ENCODE peak calls at places on chromosomes 11 and 22, in seven cellular contexts. B is HL-60; L is activated naive CD8-positive, alpha-beta T cell treated with anti-CD3 and anti-CD28 coated beads, Interleukin-2, amount 50 U/mL, for 24 hours; J is Ammon's horn; F is A549; D is T-helper 1 cell; A is IMR-90. G is an unnamed sample.

GRCh38 chr22:33000342-33001280 is 57.6 kb downstream of the SYN3 start:
- DNase-seq in B (peak), L (peak), D (peak), A (peak), F (peak), J (peak), G (peak)

GRCh38 chr22:31247726-31248125 is 35.6 kb downstream of the LIMK2 start:
- DNase-seq in J (no peak), F (no peak), L (no peak), B (peak), D (no peak), A (no peak), G (no peak)

GRCh38 chr11:125128450-125128849 is 17.0 kb upstream of the TMEM218 start:
- DNase-seq in F (no peak), L (no peak), B (no peak), D (no peak), A (peak), J (no peak), G (no peak)

GRCh38 chr11:33936745-33937612 is 45.1 kb upstream of the LMO2 start:
- DNase-seq in D (no peak), F (no peak), L (no peak), B (peak), A (peak), J (no peak), G (peak)

GRCh38 chr11:127042445-127042844 is 41.9 kb upstream of the KIRREL3 start:
- DNase-seq in D (no peak), B (no peak), L (no peak), J (no peak), F (no peak), A (peak), G (no peak)

GRCh38 chr11:114821626-114822025 is 143.3 kb downstream of the NXPE2 start:
- DNase-seq in A (peak), D (no peak), F (no peak), L (no peak), J (no peak), B (no peak), G (no peak)

GRCh38 chr22:40024201-40025061 is 29.7 kb downstream of the FAM83F start:
- DNase-seq in B (peak), A (peak), L (peak), D (peak), F (peak), J (peak), G (peak)

GRCh38 chr11:57474017-57474750 is 13.9 kb downstream of the RTN4RL2 start:
- DNase-seq in L (peak), J (no peak), D (no peak), A (peak), F (no peak), B (peak), G (peak)

GRCh38 chr11:104795511-104796213 is 102.6 kb downstream of the CASP12 start:
- DNase-seq in L (no peak), D (no peak), A (no peak), F (no peak), B (no peak), J (no peak), G (no peak)

GRCh38 chr11:44814881-44815592 is 88.3 kb downstream of the TSPAN18 start:
- DNase-seq in A (peak), J (no peak), D (no peak), L (no peak), F (no peak), B (peak), G (no peak)

GRCh38 chr22:38490915-38491314 is 15.2 kb downstream of the DDX17 start:
- DNase-seq in A (peak), L (no peak), J (peak), F (no peak), D (no peak), B (no peak), G (peak)

GRCh38 chr11:955154-956049 is 29.7 kb downstream of the AP2A2 start:
- DNase-seq in L (no peak), J (no peak), B (no peak), A (no peak), D (no peak), F (no peak), G (no peak)

GRCh38 chr11:88521354-88522310 is 184.1 kb upstream of the CTSC start:
- DNase-seq in J (no peak), F (no peak), B (no peak), A (peak), L (no peak), D (no peak), G (no peak)

GRCh38 chr22:44181033-44181911 is 547 bp downstream of the PARVG start:
- DNase-seq in A (no peak), F (no peak), J (peak), D (peak), B (peak), L (peak), G (no peak)

GRCh38 chr11:108927791-108928545 is 263.1 kb downstream of the DDX10 start:
- DNase-seq in F (no peak), A (peak), D (no peak), L (no peak), J (no peak), B (no peak), G (no peak)

GRCh38 chr11:45889966-45890365 is 4.5 kb downstream of the MAPK8IP1 start:
- DNase-seq in B (no peak), F (no peak), D (no peak), L (no peak), J (no peak), A (no peak), G (no peak)

GRCh38 chr11:8098879-8099278 is 17.9 kb downstream of the TUB start:
- DNase-seq in L (no peak), J (peak), B (no peak), D (no peak), F (no peak), A (peak), G (no peak)

GRCh38 chr22:47034905-47035419 is 272.5 kb downstream of the TBC1D22A start:
- DNase-seq in L (no peak), A (no peak), D (no peak), F (no peak), B (no peak), J (no peak), G (no peak)

GRCh38 chr22:49111085-49111484 is 716.6 kb downstream of the BRD1 start:
- DNase-seq in B (no peak), L (no peak), J (no peak), D (no peak), F (no peak), A (no peak), G (no peak)

GRCh38 chr11:110430267-110431211 is 791 bp downstream of the FDX1 start:
- DNase-seq in A (peak), F (no peak), D (no peak), B (peak), J (peak), L (peak), G (peak)

G was measured in erythroblast.